ENCODE peak calls at places on chromosomes 16 and 17, in seven cellular contexts. O is neural progenitor cell, G is keratinocyte, J is adrenal gland, K is fibroblast of lung, S is astrocyte, X is vagina. Z is an unnamed sample.

GRCh38 chr16:55364811-55365210 is 40.8 kb downstream of the IRX6 start:
- DNase-seq in O (peak; percentile 16), G (no peak), J (no peak), K (no peak), S (no peak), X (no peak), Z (no peak)

GRCh38 chr17:77419547-77420475 is 279.0 kb downstream of the SEC14L1 start:
- DNase-seq in O (peak; percentile 88), G (no peak), J (no peak), K (peak; percentile 63), S (peak; percentile 58), X (no peak), Z (no peak)

GRCh38 chr17:50737118-50737698 is 17.8 kb downstream of the LUC7L3 start:
- DNase-seq in O (no peak), G (no peak), J (no peak), K (no peak), S (no peak), X (no peak), Z (no peak)

GRCh38 chr16:70018254-70018653 is 67.1 kb downstream of the CLEC18A start:
- DNase-seq in O (peak; percentile 42), G (no peak), J (no peak), K (peak; percentile 15), S (peak; percentile 8), X (no peak), Z (peak; percentile 68)

GRCh38 chr17:68355093-68355492 is 63.8 kb downstream of the ARSG start:
- DNase-seq in O (no peak), G (no peak), J (no peak), K (peak; percentile 70), S (peak; percentile 62), X (no peak), Z (no peak)

GRCh38 chr17:81444610-81445339 is 49.5 kb downstream of the BAHCC1 start:
- DNase-seq in O (no peak), G (no peak), J (no peak), K (no peak), S (no peak), X (no peak), Z (no peak)

GRCh38 chr16:88469615-88470395 is 16.7 kb downstream of the ZFPM1 start:
- DNase-seq in O (no peak), G (no peak), J (no peak), K (no peak), S (no peak), X (no peak), Z (peak; percentile 70)

GRCh38 chr17:48541574-48542113 is 3.3 kb downstream of the HOXB2 start:
- DNase-seq in O (peak; percentile 53), G (no peak), J (peak; percentile 58), K (no peak), S (no peak), X (no peak), Z (no peak)

GRCh38 chr17:37179893-37180292 is 195.9 kb upstream of the C17orf78 start:
- DNase-seq in O (no peak), G (no peak), J (no peak), K (peak; percentile 84), S (peak; percentile 76), X (no peak), Z (no peak)

GRCh38 chr16:76345093-76345735 is 68.0 kb downstream of the CNTNAP4 start:
- DNase-seq in O (no peak), G (no peak), J (peak; percentile 25), K (peak; percentile 29), S (peak; percentile 15), X (no peak), Z (no peak)

GRCh38 chr17:44279586-44280344 is 11.8 kb upstream of the SLC4A1 start:
- DNase-seq in O (no peak), G (no peak), J (peak; percentile 91), K (peak; percentile 86), S (peak; percentile 79), X (no peak), Z (no peak)

GRCh38 chr16:84357191-84357651 is 11.1 kb upstream of the ATP2C2 start:
- DNase-seq in O (no peak), G (no peak), J (no peak), K (peak; percentile 73), S (peak; percentile 65), X (no peak), Z (no peak)

GRCh38 chr17:4509402-4509801 is 10.7 kb downstream of the SPNS2 start:
- DNase-seq in O (no peak), G (no peak), J (no peak), K (no peak), S (no peak), X (no peak), Z (peak; percentile 22)

GRCh38 chr16:54204756-54205155 is 81.8 kb downstream of the IRX3 start:
- DNase-seq in O (no peak), G (no peak), J (no peak), K (no peak), S (no peak), X (no peak), Z (no peak)

GRCh38 chr16:11560701-11561439 is 25.8 kb downstream of the LITAF start:
- DNase-seq in O (peak; percentile 31), G (no peak), J (peak; percentile 63), K (no peak), S (no peak), X (no peak), Z (peak; percentile 84)

GRCh38 chr17:67568961-67569360 is 148.8 kb upstream of the NOL11 start:
- DNase-seq in O (no peak), G (no peak), J (no peak), K (no peak), S (no peak), X (no peak), Z (no peak)

GRCh38 chr17:67364847-67365761 is 1.3 kb downstream of the PSMD12 start:
- DNase-seq in O (no peak), G (no peak), J (no peak), K (no peak), S (no peak), X (no peak), Z (peak; percentile 46)

GRCh38 chr17:48611681-48612455 is 1.1 kb upstream of the HOXB7 start:
- DNase-seq in O (peak; percentile 51), G (no peak), J (peak; percentile 60), K (no peak), S (no peak), X (no peak), Z (no peak)

GRCh38 chr16:57643166-57643813 is 14.9 kb downstream of the ADGRG1 start:
- DNase-seq in O (no peak), G (no peak), J (no peak), K (peak; percentile 81), S (peak; percentile 71), X (no peak), Z (no peak)

GRCh38 chr17:72134560-72135399 is 14.0 kb downstream of the SOX9 start:
- DNase-seq in O (no peak), G (no peak), J (no peak), K (peak; percentile 90), S (peak; percentile 89), X (no peak), Z (no peak)

GRCh38 chr17:44915321-44915726 is at the start of gene GFAP:
- DNase-seq in O (no peak), G (no peak), J (no peak), K (no peak), S (no peak), X (no peak), Z (no peak)

GRCh38 chr17:46002311-46002972 is 3.4 kb downstream of the STH start:
- DNase-seq in O (peak; percentile 74), G (no peak), J (peak; percentile 86), K (peak; percentile 33), S (no peak), X (no peak), Z (peak; percentile 78)

GRCh38 chr17:52011070-52011469 is 147.4 kb downstream of the CA10 start:
- DNase-seq in O (no peak), G (no peak), J (no peak), K (no peak), S (no peak), X (no peak), Z (no peak)

GRCh38 chr17:6752068-6752909 is 3.6 kb upstream of the XAF1 start:
- DNase-seq in O (no peak), G (peak; percentile 21), J (peak; percentile 60), K (peak; percentile 100), S (peak; percentile 100), X (no peak), Z (no peak)

GRCh38 chr16:13036600-13036999 is 135.2 kb downstream of the SHISA9 start:
- DNase-seq in O (peak; percentile 90), G (no peak), J (peak; percentile 59), K (peak; percentile 22), S (peak; percentile 14), X (no peak), Z (no peak)

GRCh38 chr16:86015606-86016005 is 116.6 kb downstream of the IRF8 start:
- DNase-seq in O (no peak), G (no peak), J (no peak), K (no peak), S (no peak), X (no peak), Z (no peak)

GRCh38 chr17:1313270-1314005 is 34.0 kb downstream of the TRARG1 start:
- DNase-seq in O (no peak), G (no peak), J (no peak), K (no peak), S (no peak), X (no peak), Z (no peak)

GRCh38 chr17:1315891-1316403 is 36.5 kb downstream of the TRARG1 start:
- DNase-seq in O (no peak), G (no peak), J (no peak), K (no peak), S (no peak), X (no peak), Z (no peak)

GRCh38 chr17:1315409-1315808 is 35.9 kb downstream of the TRARG1 start:
- DNase-seq in O (no peak), G (no peak), J (no peak), K (no peak), S (no peak), X (no peak), Z (no peak)

GRCh38 chr17:1312261-1312870 is 32.9 kb downstream of the TRARG1 start:
- DNase-seq in O (peak; percentile 84), G (no peak), J (no peak), K (no peak), S (no peak), X (no peak), Z (no peak)
- H3K4me1 ChIP-seq in O (peaks cover 9% of the 10 kb centered on the region), G (no peaks in the 10 kb centered on the region), J (no peaks in the 10 kb centered on the region), K (no peaks in the 10 kb centered on the region), S (no peaks in the 10 kb centered on the region), X (no peaks in the 10 kb centered on the region), Z (no peaks in the 10 kb centered on the region)

GRCh38 chr17:17882182-17882581 is 45.4 kb upstream of the SREBF1 start:
- DNase-seq in O (no peak), G (no peak), J (no peak), K (no peak), S (no peak), X (no peak), Z (no peak)
- H3K36me3 ChIP-seq in O (no peaks in the 10 kb centered on the region), G (peaks cover 31% of the 10 kb centered on the region), J (peaks cover 43% of the 10 kb centered on the region), K (peaks cover 17% of the 10 kb centered on the region), S (peaks cover 6% of the 10 kb centered on the region), X (no peaks in the 10 kb centered on the region), Z (peaks cover 28% of the 10 kb centered on the region)

GRCh38 chr16:23368469-23368868 is 66.4 kb downstream of the SCNN1B start:
- DNase-seq in O (no peak), G (no peak), J (no peak), K (peak; percentile 7), S (peak; percentile 9), X (no peak), Z (no peak)
- H3K4me1 ChIP-seq in O (no peaks in the 10 kb centered on the region), G (peaks cover 10% of the 10 kb centered on the region), J (no peaks in the 10 kb centered on the region), K (no peaks in the 10 kb centered on the region), S (no peaks in the 10 kb centered on the region), X (no peaks in the 10 kb centered on the region), Z (no peaks in the 10 kb centered on the region)

DNA sequence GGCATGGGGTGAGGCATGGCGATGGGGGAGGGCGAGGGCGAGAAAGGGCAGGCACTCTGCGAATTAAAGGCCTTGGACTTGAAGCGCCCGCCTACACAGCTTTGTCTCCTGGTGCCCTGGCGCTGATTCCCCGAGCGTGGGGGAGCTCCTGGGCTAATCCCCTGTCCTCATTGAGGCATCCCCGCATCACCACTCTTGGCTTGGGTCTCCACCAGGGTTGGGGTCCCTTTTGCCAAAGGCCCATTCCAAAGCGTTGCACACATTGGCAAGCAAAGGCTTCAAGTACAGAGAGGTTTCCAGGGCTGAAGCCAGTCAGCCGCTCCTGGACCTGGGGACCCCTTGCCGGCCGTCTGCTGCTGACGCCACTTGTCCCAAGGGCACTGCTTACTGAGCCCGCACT is 8.0 kb downstream of the ZNF205 start:
- DNase-seq in O (no peak), G (no peak), J (no peak), K (no peak), S (no peak), X (no peak), Z (no peak)
- H3K36me3 ChIP-seq in O (no peaks in the 10 kb centered on the region), G (no peaks in the 10 kb centered on the region), J (peaks cover 41% of the 10 kb centered on the region), K (peaks cover 16% of the 10 kb centered on the region), S (no peaks in the 10 kb centered on the region), X (no peaks in the 10 kb centered on the region), Z (no peaks in the 10 kb centered on the region)